ENCODE peak calls at places on chromosome 17, in nine cellular contexts. K is small intestine; D is endodermal cell; M is naive thymus-derived CD4-positive, alpha-beta T cell; R is A549; C is HAP-1; E is adipocyte; O is heart right ventricle; G is CD4-positive, CD25-positive, alpha-beta regulatory T cell. B is an unnamed sample.

GRCh38 chr17:18258356-18259038 is at the start of gene FLII:
- DNase-seq in K (peak; percentile 72), D (peak; percentile 90), M (peak; percentile 73), R (peak; percentile 70), C (peak; percentile 59), E (peak; percentile 81), O (peak; percentile 64), G (peak; percentile 54), B (peak; percentile 22)

GRCh38 chr17:17682293-17682736 is 1.1 kb downstream of the RAI1 start:
- DNase-seq in K (peak; percentile 59), D (peak; percentile 62), M (peak; percentile 75), R (peak; percentile 58), C (peak; percentile 36), E (peak; percentile 70), O (peak; percentile 59), G (peak; percentile 40), B (no peak)

GRCh38 chr17:59230765-59231164 is 10.5 kb downstream of the GDPD1 start:
- DNase-seq in K (no peak), D (no peak), M (no peak), R (no peak), C (no peak), E (no peak), O (no peak), G (no peak), B (no peak)

GRCh38 chr17:2214887-2215615 is 88.5 kb downstream of the SMG6 start:
- DNase-seq in K (no peak), D (no peak), M (no peak), R (no peak), C (no peak), E (peak; percentile 69), O (peak; percentile 64), G (peak; percentile 14), B (no peak)

GRCh38 chr17:45718791-45719190 is 65.3 kb upstream of the CRHR1 start:
- DNase-seq in K (no peak), D (no peak), M (no peak), R (no peak), C (no peak), E (no peak), O (no peak), G (no peak), B (no peak)

GRCh38 chr17:10610821-10611323 is 46.2 kb downstream of the MYH3 start:
- DNase-seq in K (no peak), D (no peak), M (no peak), R (no peak), C (no peak), E (no peak), O (no peak), G (no peak), B (no peak)

GRCh38 chr17:2063306-2064146 is 8.6 kb downstream of the HIC1 start:
- DNase-seq in K (no peak), D (no peak), M (no peak), R (no peak), C (no peak), E (no peak), O (no peak), G (no peak), B (no peak)

GRCh38 chr17:46771601-46772012 is 46.9 kb downstream of the WNT3 start:
- DNase-seq in K (no peak), D (peak; percentile 90), M (no peak), R (peak; percentile 47), C (peak; percentile 67), E (peak; percentile 69), O (peak; percentile 40), G (no peak), B (no peak)

GRCh38 chr17:7703584-7704574 is 1.1 kb upstream of the EFNB3 start:
- DNase-seq in K (no peak), D (peak; percentile 96), M (no peak), R (peak; percentile 77), C (peak; percentile 84), E (peak; percentile 57), O (no peak), G (no peak), B (no peak)

GRCh38 chr17:55158439-55158838 is 106.3 kb upstream of the HLF start:
- DNase-seq in K (no peak), D (no peak), M (no peak), R (peak; percentile 10), C (no peak), E (no peak), O (no peak), G (no peak), B (no peak)

GRCh38 chr17:56599566-56599965 is 6.1 kb downstream of the NOG start:
- DNase-seq in K (no peak), D (no peak), M (no peak), R (no peak), C (no peak), E (no peak), O (no peak), G (no peak), B (no peak)

GRCh38 chr17:12680993-12681392 is 15.3 kb downstream of the MYOCD start:
- DNase-seq in K (no peak), D (no peak), M (no peak), R (no peak), C (no peak), E (no peak), O (no peak), G (no peak), B (no peak)

GRCh38 chr17:19805006-19805405 is 56.9 kb upstream of the ALDH3A1 start:
- DNase-seq in K (no peak), D (no peak), M (no peak), R (no peak), C (no peak), E (peak; percentile 70), O (no peak), G (no peak), B (no peak)

GRCh38 chr17:66767164-66767933 is 67.6 kb upstream of the CACNG5 start:
- DNase-seq in K (no peak), D (no peak), M (no peak), R (no peak), C (no peak), E (no peak), O (no peak), G (no peak), B (no peak)

GRCh38 chr17:6643460-6644125 is 2.7 kb downstream of the TXNDC17 start:
- DNase-seq in K (no peak), D (no peak), M (no peak), R (no peak), C (no peak), E (no peak), O (no peak), G (no peak), B (no peak)

GRCh38 chr17:6642592-6642991 is 1.7 kb downstream of the TXNDC17 start:
- DNase-seq in K (no peak), D (no peak), M (no peak), R (no peak), C (no peak), E (peak; percentile 11), O (no peak), G (no peak), B (no peak)

GRCh38 chr17:6640536-6641373 is at the start of the genes KIAA0753 and TXNDC17:
- DNase-seq in K (peak; percentile 88), D (peak; percentile 98), M (peak; percentile 97), R (peak; percentile 94), C (peak; percentile 95), E (peak; percentile 96), O (peak; percentile 94), G (peak; percentile 90), B (peak; percentile 78)

GRCh38 chr17:6639651-6640535 is 618 bp downstream of the KIAA0753 start:
- DNase-seq in K (peak; percentile 44), D (peak; percentile 80), M (peak; percentile 53), R (peak; percentile 43), C (peak; percentile 58), E (peak; percentile 77), O (peak; percentile 21), G (no peak), B (no peak)

DNA sequence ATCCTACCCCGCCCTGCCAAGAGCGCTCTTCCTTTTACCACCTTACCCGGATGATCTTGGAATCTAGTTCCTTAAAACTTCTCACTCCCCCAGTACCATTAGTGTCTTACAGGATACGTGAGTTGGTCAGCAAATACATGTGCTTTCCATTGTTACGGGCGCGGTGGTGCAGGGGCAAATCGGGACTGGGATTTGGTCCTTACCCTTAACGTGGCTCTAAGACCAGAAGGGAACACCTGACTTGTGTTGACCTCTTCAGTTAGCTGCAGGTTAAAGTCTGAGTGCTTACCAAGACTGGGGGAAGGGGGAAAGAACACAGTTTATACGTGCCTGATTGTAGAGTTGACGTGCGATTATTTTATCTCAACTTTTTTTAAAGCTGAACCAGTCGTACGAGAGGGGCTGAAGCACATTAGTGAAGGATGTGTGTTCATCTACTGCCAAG is 536 bp downstream of the TXNDC17 start:
- DNase-seq in K (peak; percentile 84), D (no peak), M (no peak), R (no peak), C (peak; percentile 40), E (no peak), O (no peak), G (no peak), B (no peak)
- H3K4me1 ChIP-seq in K (peaks cover 2% of the 10 kb centered on the region), D (peaks cover 8% of the 10 kb centered on the region), M (peaks cover 24% of the 10 kb centered on the region), R (peaks cover 22% of the 10 kb centered on the region), C (peaks cover 16% of the 10 kb centered on the region), E (peaks cover 33% of the 10 kb centered on the region), O (peaks cover 30% of the 10 kb centered on the region), G (peaks cover 35% of the 10 kb centered on the region), B (peaks cover 48% of the 10 kb centered on the region)

GRCh38 chr17:78340183-78340955 is 19.5 kb downstream of the SOCS3 start:
- DNase-seq in K (no peak), D (no peak), M (no peak), R (no peak), C (no peak), E (no peak), O (no peak), G (no peak), B (no peak)
- H3K4me1 ChIP-seq in K (peaks cover 2% of the 10 kb centered on the region), D (peaks cover 4% of the 10 kb centered on the region), M (peaks cover 53% of the 10 kb centered on the region), R (peaks cover 79% of the 10 kb centered on the region), C (peaks cover 4% of the 10 kb centered on the region), E (peaks cover 39% of the 10 kb centered on the region), O (peaks cover 41% of the 10 kb centered on the region), G (peaks cover 69% of the 10 kb centered on the region), B (peaks cover 52% of the 10 kb centered on the region)

GRCh38 chr17:21283482-21284318 is 811 bp upstream of the MAP2K3 start:
- DNase-seq in K (no peak), D (no peak), M (no peak), R (no peak), C (no peak), E (no peak), O (no peak), G (no peak), B (no peak)
- H3K4me1 ChIP-seq in K (peaks cover 6% of the 10 kb centered on the region), D (peaks cover 13% of the 10 kb centered on the region), M (peaks cover 44% of the 10 kb centered on the region), R (peaks cover 44% of the 10 kb centered on the region), C (peaks cover 10% of the 10 kb centered on the region), E (peaks cover 51% of the 10 kb centered on the region), O (peaks cover 61% of the 10 kb centered on the region), G (peaks cover 64% of the 10 kb centered on the region), B (no peaks in the 10 kb centered on the region)

GRCh38 chr17:35051183-35051578 is 12.3 kb downstream of the RFFL start:
- DNase-seq in K (peak; percentile 77), D (no peak), M (no peak), R (no peak), C (no peak), E (no peak), O (no peak), G (peak; percentile 81), B (no peak)

GRCh38 chr17:35051579-35052239 is 11.8 kb downstream of the RFFL start:
- DNase-seq in K (peak; percentile 51), D (no peak), M (no peak), R (no peak), C (no peak), E (no peak), O (no peak), G (no peak), B (no peak)

GRCh38 chr17:35053204-35053603 is 10.3 kb downstream of the RFFL start:
- DNase-seq in K (no peak), D (no peak), M (no peak), R (no peak), C (no peak), E (no peak), O (no peak), G (no peak), B (no peak)

GRCh38 chr17:35052240-35052608 is 11.3 kb downstream of the RFFL start:
- DNase-seq in K (no peak), D (no peak), M (no peak), R (no peak), C (no peak), E (no peak), O (no peak), G (no peak), B (no peak)

GRCh38 chr17:35052780-35053179 is 10.7 kb downstream of the RFFL start:
- DNase-seq in K (no peak), D (no peak), M (no peak), R (no peak), C (no peak), E (no peak), O (no peak), G (no peak), B (no peak)
- H3K4me1 ChIP-seq in K (peaks cover 5% of the 10 kb centered on the region), D (no peaks in the 10 kb centered on the region), M (peaks cover 62% of the 10 kb centered on the region), R (peaks cover 40% of the 10 kb centered on the region), C (peaks cover 7% of the 10 kb centered on the region), E (peaks cover 6% of the 10 kb centered on the region), O (peaks cover 33% of the 10 kb centered on the region), G (peaks cover 74% of the 10 kb centered on the region), B (peaks cover 22% of the 10 kb centered on the region)